ENCODE peak calls at places on chromosomes 13 and 19, in eight cellular contexts. H, X, G, A, Z, V, O and Q are unnamed samples.

GRCh38 chr13:89066868-89067466 is 1395.8 kb downstream of the SLITRK5 start:
- DNase-seq in H (peak; percentile 53), X (peak; percentile 70), G (peak; percentile 43), A (no peak), Z (peak; percentile 81), V (no peak), O (peak; percentile 38), Q (peak; percentile 37)

GRCh38 chr13:33536639-33537425 is 251.3 kb upstream of the STARD13 start:
- DNase-seq in H (peak; percentile 53), X (no peak), G (no peak), A (no peak), Z (peak; percentile 86), V (no peak), O (no peak), Q (no peak)

GRCh38 chr19:51946602-51947001 is 19.3 kb downstream of the ZNF613 start:
- DNase-seq in H (no peak), X (no peak), G (no peak), A (no peak), Z (no peak), V (no peak), O (no peak), Q (no peak)

GRCh38 chr13:73732350-73732749 is 401.9 kb downstream of the KLF12 start:
- DNase-seq in H (no peak), X (no peak), G (no peak), A (no peak), Z (no peak), V (no peak), O (no peak), Q (no peak)

GRCh38 chr19:18507727-18508440 is 14.0 kb downstream of the ELL start:
- DNase-seq in H (no peak), X (peak; percentile 50), G (no peak), A (peak; percentile 54), Z (peak; percentile 57), V (no peak), O (no peak), Q (no peak)

GRCh38 chr19:1177322-1178114 is 3.5 kb upstream of the SBNO2 start:
- DNase-seq in H (peak; percentile 88), X (no peak), G (no peak), A (no peak), Z (peak; percentile 94), V (peak; percentile 82), O (peak; percentile 61), Q (no peak)

GRCh38 chr13:67048084-67048792 is 181.9 kb downstream of the PCDH9 start:
- DNase-seq in H (peak; percentile 72), X (no peak), G (no peak), A (no peak), Z (peak; percentile 91), V (no peak), O (no peak), Q (peak; percentile 79)

GRCh38 chr13:32225494-32225931 is 89.7 kb downstream of the ZAR1L start:
- DNase-seq in H (peak; percentile 80), X (no peak), G (no peak), A (no peak), Z (peak; percentile 69), V (no peak), O (no peak), Q (no peak)

GRCh38 chr19:37654525-37654832 is 786 bp downstream of the ZFP30 start:
- DNase-seq in H (peak; percentile 6), X (peak; percentile 27), G (no peak), A (no peak), Z (peak; percentile 40), V (no peak), O (no peak), Q (no peak)

GRCh38 chr19:6710273-6711077 is 10.0 kb downstream of the C3 start:
- DNase-seq in H (no peak), X (no peak), G (no peak), A (no peak), Z (no peak), V (no peak), O (no peak), Q (no peak)

GRCh38 chr19:38319421-38320258 is at the start of gene KCNK6:
- DNase-seq in H (no peak), X (peak; percentile 86), G (no peak), A (peak; percentile 57), Z (peak; percentile 8), V (no peak), O (no peak), Q (peak; percentile 7)

GRCh38 chr19:12779162-12779993 is 4.0 kb upstream of the HOOK2 start:
- DNase-seq in H (peak; percentile 83), X (peak; percentile 52), G (no peak), A (peak; percentile 90), Z (peak; percentile 93), V (peak; percentile 90), O (no peak), Q (no peak)

GRCh38 chr13:80276371-80277289 is 64.3 kb downstream of the SPRY2 start:
- DNase-seq in H (peak; percentile 51), X (peak; percentile 6), G (no peak), A (no peak), Z (no peak), V (no peak), O (no peak), Q (no peak)

GRCh38 chr19:46413262-46414031 is at the start of gene CCDC8:
- DNase-seq in H (peak; percentile 80), X (peak; percentile 37), G (peak; percentile 82), A (peak; percentile 95), Z (peak; percentile 98), V (peak; percentile 94), O (no peak), Q (no peak)

GRCh38 chr19:49684251-49684982 is 5.0 kb upstream of the ADM5 start:
- DNase-seq in H (no peak), X (no peak), G (no peak), A (no peak), Z (no peak), V (no peak), O (no peak), Q (no peak)

GRCh38 chr13:23447927-23448326 is 14.4 kb upstream of the SACS start:
- DNase-seq in H (no peak), X (peak; percentile 7), G (no peak), A (no peak), Z (peak; percentile 96), V (no peak), O (no peak), Q (no peak)

GRCh38 chr19:28705008-28705407 is 507.9 kb downstream of the UQCRFS1 start:
- DNase-seq in H (peak; percentile 86), X (no peak), G (no peak), A (no peak), Z (peak; percentile 75), V (no peak), O (no peak), Q (peak; percentile 46)

GRCh38 chr13:31477961-31478360 is 261.4 kb upstream of the RXFP2 start:
- DNase-seq in H (peak; percentile 39), X (no peak), G (no peak), A (no peak), Z (peak; percentile 31), V (no peak), O (no peak), Q (no peak)

DNA sequence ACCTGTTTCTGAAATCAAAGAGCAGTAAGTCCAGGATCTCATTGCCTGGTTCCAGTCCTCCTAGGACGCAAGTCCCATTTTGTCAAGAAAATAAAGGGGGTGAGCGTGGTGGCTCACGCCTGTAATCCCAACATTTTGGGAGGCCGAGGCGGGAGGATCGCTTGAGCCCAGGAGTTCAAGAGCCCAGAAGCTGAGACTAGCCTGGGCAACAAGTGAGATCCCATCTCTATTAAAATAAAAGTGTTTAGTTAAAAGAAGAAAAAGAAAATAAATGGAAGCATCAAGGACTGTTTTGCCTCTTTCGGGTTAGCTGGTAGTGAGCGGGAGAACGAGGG is 344 bp upstream of the HAUS5 start:
- DNase-seq in H (no peak), X (no peak), G (no peak), A (no peak), Z (no peak), V (no peak), O (no peak), Q (no peak)
- H3K4me3 ChIP-seq in H (peak overlapping the region; percentile 98), X (no peak overlapping the region), G (no peak overlapping the region), A (peak overlapping the region; percentile 80), Z (peak overlapping the region; percentile 94), V (peak overlapping the region; percentile 80), O (peak overlapping the region; percentile 93), Q (peak overlapping the region; percentile 78)

GRCh38 chr13:39310961-39311360 is 272.7 kb downstream of the NHLRC3 start:
- DNase-seq in H (no peak), X (no peak), G (no peak), A (no peak), Z (no peak), V (no peak), O (no peak), Q (no peak)

GRCh38 chr13:39302855-39303254 is 264.6 kb downstream of the NHLRC3 start:
- DNase-seq in H (no peak), X (no peak), G (no peak), A (no peak), Z (no peak), V (no peak), O (no peak), Q (no peak)

GRCh38 chr13:39311619-39312018 is 273.4 kb downstream of the NHLRC3 start:
- DNase-seq in H (no peak), X (no peak), G (no peak), A (peak; percentile 49), Z (peak; percentile 20), V (peak; percentile 79), O (no peak), Q (no peak)

GRCh38 chr13:39306639-39307589 is 268.7 kb downstream of the NHLRC3 start:
- DNase-seq in H (no peak), X (no peak), G (no peak), A (no peak), Z (no peak), V (no peak), O (no peak), Q (no peak)
- H3K4me3 ChIP-seq in H (no peak overlapping the region), X (no peak overlapping the region), G (no peak overlapping the region), A (no peak overlapping the region), Z (no peak overlapping the region), V (no peak overlapping the region), O (no peak overlapping the region), Q (no peak overlapping the region)

GRCh38 chr13:112054616-112055015 is 12.3 kb upstream of the SOX1 start:
- DNase-seq in H (no peak), X (no peak), G (no peak), A (no peak), Z (no peak), V (no peak), O (no peak), Q (no peak)

GRCh38 chr13:112055417-112056206 is 11.3 kb upstream of the SOX1 start:
- DNase-seq in H (no peak), X (no peak), G (no peak), A (no peak), Z (no peak), V (peak; percentile 59), O (no peak), Q (no peak)

GRCh38 chr13:112055032-112055416 is 11.9 kb upstream of the SOX1 start:
- DNase-seq in H (no peak), X (no peak), G (no peak), A (no peak), Z (no peak), V (no peak), O (no peak), Q (no peak)

GRCh38 chr13:112053167-112053743 is 13.7 kb upstream of the SOX1 start:
- DNase-seq in H (no peak), X (no peak), G (no peak), A (no peak), Z (no peak), V (no peak), O (no peak), Q (no peak)

GRCh38 chr13:112053744-112054615 is 13.0 kb upstream of the SOX1 start:
- DNase-seq in H (no peak), X (no peak), G (no peak), A (no peak), Z (no peak), V (peak; percentile 52), O (no peak), Q (no peak)
- H3K4me3 ChIP-seq in H (no peak overlapping the region), X (no peak overlapping the region), G (peak overlapping the region; percentile 13), A (no peak overlapping the region), Z (no peak overlapping the region), V (peak overlapping the region; percentile 36), O (no peak overlapping the region), Q (no peak overlapping the region)

GRCh38 chr13:105920375-105920774 is 615.1 kb downstream of the EFNB2 start:
- DNase-seq in H (no peak), X (peak; percentile 34), G (no peak), A (no peak), Z (peak; percentile 98), V (no peak), O (peak; percentile 78), Q (no peak)
- H3K4me3 ChIP-seq in H (no peak overlapping the region), X (no peak overlapping the region), G (no peak overlapping the region), A (no peak overlapping the region), Z (no peak overlapping the region), V (no peak overlapping the region), O (peak overlapping the region; percentile 0), Q (no peak overlapping the region)